ENCODE peak calls at places on chromosomes 5 and 9, in eight cellular contexts. E is NCI-H1417; M is NCI-H748 treated with DMSO at 0.1 percent for 48 hours; D is lower lobe of right lung; V is stimulated activated CD4-positive, alpha-beta T cell treated with anti-CD3 and anti-CD28 coated beads, Interleukin-1b, Interleukin-23, amount 100 ng/mL, for 24 hours; U is endothelial cell; I is retinal pigment epithelial cell; N is Caki2. A is an unnamed sample.

GRCh38 chr5:53378590-53379247 is 101.7 kb upstream of the FST start:
- DNase-seq in E (no peak), M (no peak), D (no peak), V (no peak), U (no peak), I (no peak), N (no peak), A (no peak)

GRCh38 chr5:26660116-26660515 is 378.3 kb downstream of the CDH9 start:
- DNase-seq in E (no peak), M (no peak), D (no peak), V (no peak), U (no peak), I (no peak), N (no peak), A (no peak)

GRCh38 chr9:123354806-123355508 is 1.0 kb upstream of the CRB2 start:
- DNase-seq in E (peak), M (no peak), D (peak), V (no peak), U (peak), I (no peak), N (peak), A (peak)

GRCh38 chr5:68239485-68239884 is 23.9 kb downstream of the PIK3R1 start:
- DNase-seq in E (peak), M (no peak), D (peak), V (peak), U (no peak), I (no peak), N (peak), A (peak)

GRCh38 chr5:110063640-110064592 is 374.2 kb downstream of the MAN2A1 start:
- DNase-seq in E (no peak), M (no peak), D (no peak), V (no peak), U (no peak), I (no peak), N (no peak), A (no peak)

GRCh38 chr5:9342161-9342787 is 203.6 kb downstream of the SEMA5A start:
- DNase-seq in E (no peak), M (no peak), D (no peak), V (no peak), U (no peak), I (no peak), N (no peak), A (no peak)

GRCh38 chr5:31639488-31640011 is 619 bp downstream of the PDZD2 start:
- DNase-seq in E (no peak), M (no peak), D (no peak), V (no peak), U (peak), I (no peak), N (no peak), A (no peak)

GRCh38 chr5:96112703-96113102 is 151.1 kb upstream of the ELL2 start:
- DNase-seq in E (no peak), M (no peak), D (no peak), V (no peak), U (no peak), I (no peak), N (no peak), A (peak)

GRCh38 chr9:138052635-138053320 is 175.2 kb downstream of the CACNA1B start:
- DNase-seq in E (no peak), M (no peak), D (no peak), V (no peak), U (no peak), I (no peak), N (no peak), A (no peak)

GRCh38 chr5:169609716-169610115 is 26.1 kb downstream of the SPDL1 start:
- DNase-seq in E (no peak), M (no peak), D (no peak), V (no peak), U (no peak), I (no peak), N (no peak), A (no peak)

GRCh38 chr5:81854485-81854884 is 103.6 kb upstream of the SSBP2 start:
- DNase-seq in E (peak), M (no peak), D (no peak), V (no peak), U (no peak), I (no peak), N (no peak), A (peak)

GRCh38 chr5:143641549-143641955 is 170.4 kb upstream of the HMHB1 start:
- DNase-seq in E (no peak), M (no peak), D (no peak), V (no peak), U (no peak), I (no peak), N (no peak), A (no peak)